ENCODE peak calls at places on chromosome 16, in four cellular contexts. X is GM23338, J is HCT116, U is hepatocyte. N is an unnamed sample. For H3K36me3, H3K9me2 and H4K20me1, the result is how much of the 10 kb centered on the place peaks cover.

GRCh38 chr16:70553645-70554044 is 30.0 kb downstream of the SF3B3 start:
- DNase-seq in X (no peak), J (no peak), U (no peak), N (no peak)

GRCh38 chr16:53789159-53789558 is 85.2 kb downstream of the FTO start:
- DNase-seq in X (no peak), J (no peak), U (no peak), N (no peak)

GRCh38 chr16:48831081-48831722 is 221.2 kb upstream of the N4BP1 start:
- DNase-seq in X (peak), J (peak), U (no peak), N (no peak)

GRCh38 chr16:50644730-50645129 is 36.4 kb downstream of the SNX20 start:
- DNase-seq in X (peak), J (peak), U (peak), N (peak)

GRCh38 chr16:69494993-69495392 is 70.6 kb downstream of the CYB5B start:
- DNase-seq in X (peak), J (peak), U (no peak), N (no peak)

GRCh38 chr16:49427771-49428170 is 54.2 kb downstream of the C16orf78 start:
- DNase-seq in X (no peak), J (no peak), U (no peak), N (no peak)

GRCh38 chr16:11131706-11132105 is 124.3 kb downstream of the SOCS1 start:
- DNase-seq in X (no peak), J (no peak), U (no peak), N (no peak)

GRCh38 chr16:66617728-66618127 is 13.2 kb downstream of the CMTM3 start:
- DNase-seq in X (no peak), J (no peak), U (no peak), N (peak)

GRCh38 chr16:19210175-19210924 is 42.3 kb downstream of the SYT17 start:
- DNase-seq in X (no peak), J (peak), U (peak), N (peak)

GRCh38 chr16:68229431-68230175 is 6.3 kb downstream of the ESRP2 start:
- DNase-seq in X (peak), J (no peak), U (peak), N (no peak)

GRCh38 chr16:19639986-19640421 is 78.0 kb downstream of the KNOP1 start:
- DNase-seq in X (no peak), J (no peak), U (no peak), N (no peak)

GRCh38 chr16:71919033-71919432 is 23.7 kb downstream of the IST1 start:
- DNase-seq in X (no peak), J (no peak), U (no peak), N (no peak)

GRCh38 chr16:47719713-47720112 is 258.6 kb downstream of the PHKB start:
- DNase-seq in X (no peak), J (no peak), U (no peak), N (no peak)

GRCh38 chr16:67942200-67942509 is 1.8 kb downstream of the LCAT start:
- DNase-seq in X (peak), J (no peak), U (peak), N (peak)

GRCh38 chr16:67944690-67945391 is 921 bp upstream of the LCAT start:
- DNase-seq in X (no peak), J (no peak), U (no peak), N (no peak)

GRCh38 chr16:56226187-56226586 is 34.9 kb downstream of the GNAO1 start:
- DNase-seq in X (no peak), J (no peak), U (no peak), N (no peak)

GRCh38 chr16:23832882-23833281 is 2.9 kb upstream of the PRKCB start:
- DNase-seq in X (no peak), J (no peak), U (no peak), N (no peak)

GRCh38 chr16:87895641-87896141 is 26.4 kb upstream of the SLC7A5 start:
- DNase-seq in X (no peak), J (no peak), U (no peak), N (no peak)

GRCh38 chr16:49859139-49859947 is 3.4 kb upstream of the ZNF423 start:
- DNase-seq in X (peak), J (no peak), U (peak), N (no peak)

GRCh38 chr16:79563919-79564318 is 36.6 kb downstream of the MAF start:
- DNase-seq in X (peak), J (no peak), U (no peak), N (no peak)

GRCh38 chr16:1998852-1999801 is 9.4 kb downstream of the SYNGR3 start:
- DNase-seq in X (no peak), J (no peak), U (no peak), N (no peak)

GRCh38 chr16:19417640-19418039 is at the start of gene TMC5:
- DNase-seq in X (no peak), J (no peak), U (no peak), N (no peak)

GRCh38 chr16:20866161-20866772 is 33.9 kb downstream of the DCUN1D3 start:
- DNase-seq in X (no peak), J (peak), U (peak), N (peak)

GRCh38 chr16:1378087-1378803 is 26.5 kb downstream of the GNPTG start:
- DNase-seq in X (no peak), J (no peak), U (no peak), N (no peak)

GRCh38 chr16:6193718-6194117 is 1096.1 kb upstream of the EEF2KMT start:
- DNase-seq in X (peak), J (no peak), U (peak), N (no peak)

GRCh38 chr16:46862555-46863447 is 21.4 kb upstream of the GPT2 start:
- DNase-seq in X (no peak), J (no peak), U (no peak), N (no peak)

GRCh38 chr16:86901483-86901882 is 323.1 kb downstream of the FOXL1 start:
- DNase-seq in X (no peak), J (no peak), U (peak), N (no peak)

GRCh38 chr16:11361751-11362742 is 16.8 kb downstream of the RMI2 start:
- DNase-seq in X (no peak), J (no peak), U (no peak), N (no peak)

GRCh38 chr16:50313596-50314483 is 47.5 kb downstream of the ADCY7 start:
- DNase-seq in X (no peak), J (no peak), U (peak), N (no peak)

GRCh38 chr16:47492428-47493357 is 31.6 kb downstream of the PHKB start:
- DNase-seq in X (peak), J (no peak), U (peak), N (no peak)

GRCh38 chr16:11067697-11068141 is 123.4 kb downstream of the CLEC16A start:
- DNase-seq in X (no peak), J (no peak), U (no peak), N (no peak)

GRCh38 chr16:22291020-22291419 is 6.2 kb upstream of the POLR3E start:
- DNase-seq in X (no peak), J (no peak), U (no peak), N (no peak)

GRCh38 chr16:73196670-73197069 is 148.7 kb upstream of the ZFHX3 start:
- DNase-seq in X (peak), J (peak), U (peak), N (peak)

GRCh38 chr16:64434526-64435069 is 687.3 kb downstream of the CDH11 start:
- DNase-seq in X (no peak), J (no peak), U (no peak), N (no peak)

GRCh38 chr16:3773663-3774062 is 56.3 kb upstream of the TRAP1 start:
- DNase-seq in X (no peak), J (no peak), U (no peak), N (no peak)

GRCh38 chr16:3769013-3769412 is 51.7 kb upstream of the TRAP1 start:
- DNase-seq in X (no peak), J (no peak), U (no peak), N (no peak)

GRCh38 chr16:3770530-3770929 is 53.2 kb upstream of the TRAP1 start:
- DNase-seq in X (no peak), J (no peak), U (no peak), N (no peak)

GRCh38 chr16:3769942-3770341 is 52.6 kb upstream of the TRAP1 start:
- DNase-seq in X (no peak), J (no peak), U (no peak), N (no peak)

GRCh38 chr16:3771513-3771912 is 54.2 kb upstream of the TRAP1 start:
- DNase-seq in X (no peak), J (no peak), U (no peak), N (peak)
- H3K36me3 ChIP-seq in X (under half), J (under half), U (under half), N (under half)

GRCh38 chr16:83162791-83163190 is 536.0 kb downstream of the CDH13 start:
- DNase-seq in X (no peak), J (no peak), U (no peak), N (no peak)

GRCh38 chr16:83160609-83161008 is 533.8 kb downstream of the CDH13 start:
- DNase-seq in X (peak), J (no peak), U (no peak), N (no peak)

GRCh38 chr16:83159049-83159448 is 532.3 kb downstream of the CDH13 start:
- DNase-seq in X (no peak), J (no peak), U (no peak), N (no peak)

GRCh38 chr16:83164816-83165215 is 538.0 kb downstream of the CDH13 start:
- DNase-seq in X (no peak), J (no peak), U (no peak), N (no peak)
- H3K9me2 ChIP-seq in X (under half), J (under half), U (under half), N (under half)

DNA sequence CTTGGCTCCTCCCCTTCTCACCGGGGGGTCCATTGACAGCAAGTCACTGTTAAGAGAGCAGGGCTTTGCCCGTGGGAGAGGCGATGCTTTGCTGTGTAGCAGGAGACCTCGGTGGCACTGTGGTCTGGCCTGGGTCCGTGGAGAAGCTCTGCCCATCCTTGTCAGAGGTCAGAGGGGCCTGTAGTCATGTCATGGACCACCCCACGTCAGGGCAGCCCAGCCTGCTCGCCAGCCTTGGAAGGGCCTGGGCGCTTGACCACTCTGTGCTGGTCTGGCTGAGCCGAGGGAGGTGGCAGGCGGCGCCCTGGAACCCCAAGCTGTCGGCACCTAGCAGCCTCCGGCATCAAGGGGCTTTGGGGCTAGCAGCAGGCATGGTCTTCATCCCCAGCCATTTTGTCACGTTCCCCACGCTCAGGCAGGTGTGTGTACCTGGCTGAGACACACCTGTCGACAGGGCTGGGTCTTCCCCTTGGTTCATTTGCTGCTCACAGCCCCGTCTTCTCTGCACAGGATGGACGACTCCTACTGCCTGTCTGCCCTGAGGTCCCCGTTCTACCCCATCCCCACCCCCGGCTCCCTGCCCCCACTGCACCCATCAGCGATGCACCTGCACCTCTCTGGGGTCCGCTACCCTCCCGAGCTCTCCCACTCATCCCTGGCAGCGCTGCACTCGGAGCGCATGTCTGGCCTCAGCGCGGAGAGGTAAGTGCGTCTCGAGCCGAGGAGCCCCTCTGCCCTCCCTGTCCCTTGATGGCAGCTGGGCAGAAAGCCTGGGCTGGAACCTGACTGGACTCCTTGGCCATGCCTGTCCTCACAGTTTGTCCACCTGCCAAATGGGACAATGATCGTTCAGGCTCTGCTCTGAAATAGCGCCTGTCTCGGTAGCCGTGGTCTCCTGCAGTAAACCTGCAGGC is 33.3 kb downstream of the GINS2 start:
- DNase-seq in X (no peak), J (no peak), U (no peak), N (no peak)
- H4K20me1 ChIP-seq in X (under half), J (under half), U (under half), N (half or more)

DNA sequence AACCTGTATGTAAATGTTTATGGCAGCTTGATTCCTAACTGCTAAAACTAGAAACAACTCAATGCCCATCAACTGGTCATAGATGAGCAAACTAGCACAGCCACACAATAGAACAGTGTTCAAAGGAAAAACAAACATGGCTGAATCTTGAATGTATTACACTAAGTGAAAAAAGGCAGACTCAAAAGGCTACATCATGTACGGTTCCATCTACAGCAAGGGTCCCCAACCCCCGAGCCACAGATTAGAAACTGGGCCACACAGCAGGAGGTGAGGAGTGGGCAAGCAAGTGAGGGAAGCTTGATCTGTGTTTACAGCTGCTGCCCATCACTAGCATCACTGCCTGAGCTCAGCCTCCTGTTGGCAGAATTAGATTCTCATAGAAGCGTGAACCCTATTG is 8.0 kb downstream of the CEP20 start:
- DNase-seq in X (no peak), J (no peak), U (no peak), N (no peak)
- H3K36me3 ChIP-seq in X (under half), J (under half), U (under half), N (under half)

GRCh38 chr16:58028168-58028455 is 2.6 kb downstream of the MMP15 start:
- DNase-seq in X (no peak), J (no peak), U (no peak), N (no peak)

GRCh38 chr16:58025351-58026138 is at the start of gene MMP15:
- DNase-seq in X (peak), J (peak), U (peak), N (peak)

GRCh38 chr16:58027341-58028167 is 2.0 kb downstream of the MMP15 start:
- DNase-seq in X (peak), J (peak), U (peak), N (peak)

GRCh38 chr16:58026139-58026704 is 668 bp downstream of the MMP15 start:
- DNase-seq in X (peak), J (no peak), U (peak), N (peak)

DNA sequence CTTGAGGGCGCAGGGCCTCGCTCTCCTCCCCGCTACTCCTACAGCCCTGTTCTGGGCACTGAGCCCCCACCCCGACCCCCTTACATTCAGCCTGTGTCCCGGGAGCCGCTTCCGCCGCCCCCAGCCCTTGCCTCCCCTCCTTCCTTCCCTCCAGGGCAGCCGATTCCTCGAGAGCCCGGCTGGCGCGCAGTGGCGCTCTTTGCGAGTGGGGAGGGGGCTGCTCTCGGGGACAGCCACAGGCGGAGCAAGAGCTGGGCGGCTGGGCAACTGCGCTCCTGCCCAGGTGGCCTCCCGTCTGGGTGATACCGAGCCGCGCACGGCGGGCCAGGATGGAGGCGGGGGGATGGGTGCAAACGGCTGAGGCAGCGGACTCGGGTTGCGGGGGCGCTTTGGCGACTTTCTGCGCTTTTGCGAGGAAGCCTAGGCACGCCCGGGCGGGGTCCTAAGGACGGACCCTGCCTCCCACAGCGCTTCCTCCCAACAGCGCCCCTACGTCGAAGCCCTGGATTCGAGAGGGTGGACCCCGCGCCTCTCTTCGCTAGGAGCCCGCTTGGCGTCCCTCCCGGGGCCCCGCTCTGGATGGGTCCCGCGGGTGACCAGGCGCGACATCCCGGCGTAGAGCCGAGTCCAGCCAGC is 1.3 kb downstream of the MMP15 start:
- DNase-seq in X (peak), J (no peak), U (peak), N (no peak)
- H3K9me2 ChIP-seq in X (under half), J (under half), U (under half), N (under half)

GRCh38 chr16:75256871-75257343 is 5.5 kb upstream of the BCAR1 start:
- DNase-seq in X (no peak), J (no peak), U (peak), N (no peak)
- H4K20me1 ChIP-seq in X (under half), J (under half), U (half or more), N (half or more)

GRCh38 chr16:85803570-85803969 is 4.1 kb downstream of the COX4I1 start:
- DNase-seq in X (no peak), J (no peak), U (no peak), N (no peak)
- H3K36me3 ChIP-seq in X (under half), J (half or more), U (under half), N (under half)

GRCh38 chr16:30656388-30656787 is 1.8 kb upstream of the FBRS start:
- DNase-seq in X (no peak), J (no peak), U (no peak), N (no peak)
- H3K9me2 ChIP-seq in X (under half), J (under half), U (under half), N (under half)

GRCh38 chr16:89319628-89319882 is 102.1 kb downstream of the ZNF778 start:
- DNase-seq in X (no peak), J (no peak), U (no peak), N (no peak)

GRCh38 chr16:89318871-89319627 is 101.5 kb downstream of the ZNF778 start:
- DNase-seq in X (no peak), J (no peak), U (no peak), N (no peak)

GRCh38 chr16:89319883-89320716 is 102.6 kb downstream of the ZNF778 start:
- DNase-seq in X (no peak), J (no peak), U (peak), N (peak)

GRCh38 chr16:89322381-89323119 is 105.0 kb downstream of the ZNF778 start:
- DNase-seq in X (peak), J (no peak), U (peak), N (peak)

DNA sequence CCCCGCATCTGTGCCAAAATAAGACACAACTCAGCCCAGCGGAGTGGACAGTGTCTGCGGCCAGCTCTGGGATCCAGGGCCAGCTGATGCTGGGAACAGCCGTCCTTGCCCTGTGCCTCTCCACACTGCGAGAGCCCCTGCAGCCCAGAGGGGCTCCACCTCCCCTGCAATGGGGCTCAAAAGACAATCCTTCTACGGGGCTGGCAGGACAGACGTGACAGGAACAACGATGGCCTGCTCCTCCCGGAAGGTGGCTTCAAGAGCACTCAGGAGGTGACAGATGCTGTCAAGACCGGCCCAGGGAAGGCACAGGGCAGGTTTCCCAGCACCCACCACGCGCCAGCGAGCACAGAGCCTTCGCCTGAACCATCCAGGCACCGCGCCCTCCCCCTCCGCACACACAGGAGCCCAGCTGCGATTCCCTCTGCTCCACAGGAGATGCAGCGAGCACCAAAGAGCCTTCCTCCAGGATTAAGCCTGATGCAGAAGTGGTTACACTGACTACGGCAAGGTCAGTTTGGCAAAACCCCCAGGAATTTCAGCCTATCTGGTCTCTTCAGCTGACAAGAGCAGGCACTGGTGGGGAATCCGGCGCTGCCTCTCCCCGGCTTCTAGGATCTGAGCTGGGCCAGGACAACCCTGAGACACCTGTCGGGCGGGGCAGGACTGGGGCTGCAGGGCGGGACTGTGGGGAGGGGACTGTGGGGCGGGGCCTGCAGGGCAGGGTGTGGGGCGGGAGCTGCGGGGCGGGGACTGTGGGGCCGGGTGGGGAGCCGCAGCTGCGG is 103.4 kb downstream of the ZNF778 start:
- DNase-seq in X (peak), J (no peak), U (peak), N (peak)
- H4K20me1 ChIP-seq in X (half or more), J (under half), U (half or more), N (half or more)

N was measured in PC-9.